ENCODE peak calls at places on chromosomes 1 and 21, in seven cellular contexts. J is body of pancreas, H is uterus, B is K562, D is esophagus squamous epithelium, A is tibial nerve, G is breast epithelium. Y is an unnamed sample.

GRCh38 chr1:159828176-159828575 is 1.5 kb downstream of the SLAMF8 start:
- DNase-seq in J (no peak), H (no peak), B (no peak), D (no peak), A (no peak), G (no peak), Y (no peak)

GRCh38 chr1:218123968-218124367 is 161.1 kb upstream of the RRP15 start:
- DNase-seq in J (no peak), H (no peak), B (no peak), D (no peak), A (no peak), G (no peak), Y (no peak)

GRCh38 chr1:78641558-78641957 is 8.1 kb upstream of the IFI44 start:
- DNase-seq in J (no peak), H (no peak), B (no peak), D (no peak), A (no peak), G (no peak), Y (no peak)

GRCh38 chr1:66725885-66726665 is 26.2 kb upstream of the DYNLT5 start:
- DNase-seq in J (peak), H (peak), B (peak), D (no peak), A (peak), G (no peak), Y (peak)

GRCh38 chr1:233368106-233368783 is 40.7 kb downstream of the MAP3K21 start:
- DNase-seq in J (no peak), H (no peak), B (no peak), D (no peak), A (no peak), G (no peak), Y (no peak)

GRCh38 chr1:180854001-180854400 is 58.7 kb upstream of the KIAA1614 start:
- DNase-seq in J (no peak), H (no peak), B (no peak), D (no peak), A (no peak), G (no peak), Y (no peak)

GRCh38 chr1:228163776-228164534 is 1.6 kb upstream of the IBA57 start:
- DNase-seq in J (no peak), H (peak), B (no peak), D (no peak), A (no peak), G (no peak), Y (peak)

GRCh38 chr1:37028981-37029617 is 5.2 kb downstream of the GRIK3 start:
- DNase-seq in J (no peak), H (no peak), B (peak), D (no peak), A (no peak), G (no peak), Y (no peak)

GRCh38 chr1:94727846-94728715 is 92.1 kb upstream of the SLC44A3 start:
- DNase-seq in J (no peak), H (no peak), B (no peak), D (no peak), A (no peak), G (no peak), Y (no peak)

GRCh38 chr1:18658831-18659230 is 28.2 kb downstream of the PAX7 start:
- DNase-seq in J (no peak), H (no peak), B (no peak), D (no peak), A (no peak), G (no peak), Y (no peak)

GRCh38 chr1:41217441-41217840 is 24.7 kb downstream of the SCMH1 start:
- DNase-seq in J (no peak), H (no peak), B (no peak), D (no peak), A (no peak), G (no peak), Y (no peak)

GRCh38 chr1:100722211-100722610 is 2.7 kb downstream of the VCAM1 start:
- DNase-seq in J (no peak), H (no peak), B (no peak), D (no peak), A (no peak), G (no peak), Y (no peak)

GRCh38 chr1:200143347-200143746 is 115.8 kb downstream of the NR5A2 start:
- DNase-seq in J (no peak), H (no peak), B (no peak), D (no peak), A (no peak), G (no peak), Y (no peak)

GRCh38 chr1:117871013-117871412 is 58.4 kb downstream of the GDAP2 start:
- DNase-seq in J (no peak), H (no peak), B (no peak), D (no peak), A (no peak), G (no peak), Y (no peak)

GRCh38 chr21:18840239-18840638 is 436.7 kb upstream of the TMPRSS15 start:
- DNase-seq in J (no peak), H (no peak), B (peak), D (no peak), A (no peak), G (no peak), Y (no peak)

GRCh38 chr1:10724948-10725852 is 71.2 kb downstream of the CASZ1 start:
- DNase-seq in J (peak), H (peak), B (no peak), D (no peak), A (no peak), G (peak), Y (no peak)

GRCh38 chr1:119008483-119009299 is 20.5 kb upstream of the TBX15 start:
- DNase-seq in J (peak), H (no peak), B (peak), D (no peak), A (no peak), G (no peak), Y (no peak)

GRCh38 chr21:21921410-21922232 is 923.4 kb downstream of the NCAM2 start:
- DNase-seq in J (no peak), H (no peak), B (peak), D (no peak), A (no peak), G (no peak), Y (no peak)

GRCh38 chr1:21701401-21701800 is 32.2 kb upstream of the RAP1GAP start:
- DNase-seq in J (no peak), H (no peak), B (no peak), D (no peak), A (no peak), G (no peak), Y (no peak)

GRCh38 chr1:14941865-14942264 is 211.7 kb upstream of the TMEM51 start:
- DNase-seq in J (no peak), H (no peak), B (no peak), D (no peak), A (no peak), G (no peak), Y (no peak)

DNA sequence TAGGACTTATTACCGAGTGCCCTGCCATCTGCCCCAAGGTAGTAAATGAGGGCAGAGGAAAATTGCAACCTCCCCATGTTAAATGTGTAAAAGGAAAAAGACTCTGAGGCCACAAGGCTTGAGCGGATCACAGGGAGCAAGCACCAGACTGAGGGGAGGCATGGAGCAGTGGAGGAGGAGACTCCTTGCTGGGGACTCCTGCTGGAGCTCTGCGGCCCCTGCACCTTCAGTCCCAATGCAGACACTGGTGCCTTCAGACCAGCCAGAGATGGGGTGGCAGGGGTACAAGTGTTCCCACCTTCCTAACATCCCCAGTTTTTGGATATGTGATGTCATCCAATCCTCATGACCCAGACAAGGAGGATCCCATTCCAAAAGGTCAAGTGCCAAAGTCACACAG is 128.4 kb upstream of the NGF start:
- DNase-seq in J (no peak), H (no peak), B (peak), D (no peak), A (no peak), G (no peak), Y (no peak)
- TF ChIP-seq CTCF in J (no peak), H (no peak), B (peak), D (no peak), A (no peak), G (no peak), Y (no peak)

GRCh38 chr1:16207318-16208269 is 4.9 kb downstream of the ARHGEF19 start:
- DNase-seq in J (no peak), H (peak), B (peak), D (no peak), A (no peak), G (no peak), Y (peak)

GRCh38 chr1:16208270-16208987 is 4.0 kb downstream of the ARHGEF19 start:
- DNase-seq in J (no peak), H (no peak), B (peak), D (no peak), A (no peak), G (no peak), Y (no peak)

GRCh38 chr1:16205891-16206546 is 6.4 kb downstream of the ARHGEF19 start:
- DNase-seq in J (peak), H (no peak), B (no peak), D (no peak), A (no peak), G (no peak), Y (peak)

GRCh38 chr1:16205333-16205671 is 7.2 kb downstream of the ARHGEF19 start:
- DNase-seq in J (no peak), H (no peak), B (no peak), D (no peak), A (no peak), G (no peak), Y (peak)

GRCh38 chr1:16206547-16207317 is 5.7 kb downstream of the ARHGEF19 start:
- DNase-seq in J (peak), H (peak), B (peak), D (peak), A (peak), G (peak), Y (peak)
- TF ChIP-seq POLR2A in J (peak), H (peak), B (peak), D (peak), A (peak), G (no peak), Y (no peak)

GRCh38 chr1:27569088-27569459 is 34.9 kb downstream of the AHDC1 start:
- DNase-seq in J (peak), H (no peak), B (no peak), D (no peak), A (no peak), G (no peak), Y (no peak)
- H3K4me3 ChIP-seq in J (no peak), H (peak), B (no peak), D (peak), A (peak), G (peak), Y (no peak)

GRCh38 chr1:238492271-238492670 is 601.5 kb upstream of the ZP4 start:
- DNase-seq in J (no peak), H (no peak), B (peak), D (no peak), A (no peak), G (no peak), Y (no peak)
- TF ChIP-seq CTCF in J (no peak), H (no peak), B (no peak), D (no peak), A (no peak), G (no peak), Y (no peak)

GRCh38 chr1:171142451-171143121 is 42.5 kb upstream of the FMO2 start:
- DNase-seq in J (peak), H (peak), B (no peak), D (no peak), A (no peak), G (no peak), Y (no peak)
- TF ChIP-seq POLR2A in J (no peak), H (no peak), B (no peak), D (no peak), A (no peak), G (no peak), Y (no peak)

GRCh38 chr1:8419172-8419571 is 101.3 kb downstream of the SLC45A1 start:
- DNase-seq in J (no peak), H (no peak), B (no peak), D (no peak), A (no peak), G (no peak), Y (no peak)

GRCh38 chr1:8421721-8422120 is 103.8 kb downstream of the SLC45A1 start:
- DNase-seq in J (no peak), H (no peak), B (no peak), D (no peak), A (no peak), G (no peak), Y (no peak)

GRCh38 chr1:8420318-8420717 is 102.4 kb downstream of the SLC45A1 start:
- DNase-seq in J (peak), H (no peak), B (no peak), D (no peak), A (no peak), G (no peak), Y (no peak)

GRCh38 chr1:8418301-8418700 is 100.4 kb downstream of the SLC45A1 start:
- DNase-seq in J (no peak), H (no peak), B (no peak), D (no peak), A (no peak), G (no peak), Y (no peak)

GRCh38 chr1:8419861-8420260 is 101.9 kb downstream of the SLC45A1 start:
- DNase-seq in J (no peak), H (no peak), B (no peak), D (no peak), A (no peak), G (no peak), Y (no peak)
- H3K4me3 ChIP-seq in J (no peak), H (peak), B (no peak), D (peak), A (no peak), G (peak), Y (no peak)

GRCh38 chr1:54253480-54253879 is 53.5 kb downstream of the MRPL37 start:
- DNase-seq in J (no peak), H (no peak), B (no peak), D (no peak), A (peak), G (no peak), Y (no peak)
- TF ChIP-seq CTCF in J (no peak), H (no peak), B (no peak), D (no peak), A (no peak), G (no peak), Y (no peak)

GRCh38 chr1:24189528-24189927 is 2.4 kb upstream of the IFNLR1 start:
- DNase-seq in J (no peak), H (no peak), B (no peak), D (no peak), A (no peak), G (no peak), Y (peak)
- TF ChIP-seq POLR2A in J (no peak), H (no peak), B (no peak), D (peak), A (no peak), G (no peak), Y (no peak)

Y was measured in spleen.